ENCODE peak calls at places on chromosomes 13 and 19, in ten cellular contexts. X, D, H, U, E, L, K, J, S and Q are unnamed samples.

GRCh38 chr19:29467824-29468401 is 57.9 kb upstream of the VSTM2B start:
- DNase-seq in X (no peak), D (no peak), H (peak; percentile 24), U (no peak), E (no peak), L (peak; percentile 28), K (peak; percentile 16), J (no peak), S (no peak), Q (no peak)

GRCh38 chr19:39405930-39406655 is 554 bp upstream of the ZFP36 start:
- DNase-seq in X (peak; percentile 87), D (no peak), H (no peak), U (no peak), E (no peak), L (no peak), K (no peak), J (no peak), S (no peak), Q (no peak)

GRCh38 chr19:13100871-13101589 is 1.6 kb downstream of the LYL1 start:
- DNase-seq in X (peak; percentile 35), D (no peak), H (no peak), U (no peak), E (no peak), L (no peak), K (no peak), J (no peak), S (peak; percentile 69), Q (no peak)

GRCh38 chr19:32653626-32653968 is 21.4 kb downstream of the ANKRD27 start:
- DNase-seq in X (no peak), D (no peak), H (no peak), U (no peak), E (no peak), L (no peak), K (no peak), J (no peak), S (no peak), Q (no peak)

GRCh38 chr13:94704347-94705080 is 7.8 kb downstream of the SOX21 start:
- DNase-seq in X (no peak), D (no peak), H (no peak), U (no peak), E (no peak), L (no peak), K (no peak), J (no peak), S (no peak), Q (no peak)

GRCh38 chr13:42883142-42883541 is 101.8 kb downstream of the FAM216B start:
- DNase-seq in X (no peak), D (no peak), H (peak; percentile 76), U (no peak), E (no peak), L (no peak), K (no peak), J (no peak), S (no peak), Q (no peak)

GRCh38 chr13:27101847-27102246 is 69.8 kb downstream of the USP12 start:
- DNase-seq in X (no peak), D (no peak), H (no peak), U (no peak), E (no peak), L (no peak), K (no peak), J (no peak), S (no peak), Q (no peak)

GRCh38 chr13:97193577-97193976 is 28.6 kb upstream of the MBNL2 start:
- DNase-seq in X (no peak), D (no peak), H (no peak), U (no peak), E (no peak), L (no peak), K (no peak), J (no peak), S (no peak), Q (no peak)

GRCh38 chr19:47109177-47109540 is 4.4 kb downstream of the ZC3H4 start:
- DNase-seq in X (no peak), D (no peak), H (no peak), U (no peak), E (no peak), L (no peak), K (no peak), J (no peak), S (no peak), Q (no peak)

GRCh38 chr13:44796597-44797517 is 192.4 kb downstream of the NUFIP1 start:
- DNase-seq in X (no peak), D (no peak), H (no peak), U (no peak), E (peak; percentile 30), L (no peak), K (no peak), J (no peak), S (no peak), Q (peak; percentile 7)

GRCh38 chr13:110444226-110444653 is 117.3 kb downstream of the RAB20 start:
- DNase-seq in X (peak; percentile 42), D (no peak), H (peak; percentile 45), U (no peak), E (no peak), L (no peak), K (no peak), J (no peak), S (peak; percentile 62), Q (peak; percentile 77)

GRCh38 chr19:19338082-19338481 is 17.5 kb downstream of the MAU2 start:
- DNase-seq in X (no peak), D (no peak), H (peak; percentile 28), U (no peak), E (no peak), L (no peak), K (no peak), J (peak; percentile 19), S (no peak), Q (no peak)

GRCh38 chr13:95788100-95788463 is 111.1 kb downstream of the DNAJC3 start:
- DNase-seq in X (no peak), D (no peak), H (no peak), U (no peak), E (no peak), L (no peak), K (no peak), J (no peak), S (no peak), Q (no peak)

DNA sequence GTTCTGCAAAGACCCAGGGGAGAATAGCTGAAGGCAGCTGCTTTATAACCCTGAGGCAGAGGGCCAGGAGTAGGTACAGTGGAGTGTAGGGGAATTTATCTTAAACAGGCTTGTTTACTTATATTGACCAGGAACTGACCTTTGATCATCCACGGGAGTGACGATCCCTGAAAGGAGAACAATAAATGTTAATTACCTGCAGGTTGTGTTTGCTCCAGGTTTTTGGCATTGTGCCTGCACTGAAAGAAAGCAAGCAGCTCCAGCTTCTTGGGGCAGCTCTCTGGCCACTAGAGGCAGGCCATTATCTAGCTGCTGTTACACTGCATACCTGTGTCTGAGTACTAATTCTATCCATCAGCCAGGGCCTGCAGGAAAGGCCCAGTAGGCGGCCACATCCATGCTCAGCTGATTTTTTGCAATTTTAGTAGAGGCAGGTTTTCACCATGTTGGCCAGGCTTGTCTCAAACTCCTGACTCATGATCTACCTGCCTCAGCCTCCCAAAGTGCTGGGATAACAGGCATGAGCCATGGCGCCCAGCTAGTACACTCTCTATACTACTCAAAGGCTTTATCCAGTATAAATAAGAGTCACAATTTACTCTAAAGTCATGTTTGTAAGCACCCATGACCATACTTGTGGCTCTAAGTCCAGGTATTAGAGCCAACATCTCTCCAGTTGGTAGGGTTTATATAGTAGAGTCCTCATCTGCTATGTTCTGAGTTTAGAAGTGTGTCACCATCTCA is 8.5 kb upstream of the ZNF91 start:
- DNase-seq in X (peak; percentile 93), D (no peak), H (no peak), U (no peak), E (no peak), L (no peak), K (no peak), J (no peak), S (no peak), Q (no peak)
- TF ChIP-seq CTCF in X (peak; percentile 71), D (no peak), H (no peak), U (no peak), E (no peak), L (no peak), K (no peak), J (no peak), S (no peak), Q (no peak)

DNA sequence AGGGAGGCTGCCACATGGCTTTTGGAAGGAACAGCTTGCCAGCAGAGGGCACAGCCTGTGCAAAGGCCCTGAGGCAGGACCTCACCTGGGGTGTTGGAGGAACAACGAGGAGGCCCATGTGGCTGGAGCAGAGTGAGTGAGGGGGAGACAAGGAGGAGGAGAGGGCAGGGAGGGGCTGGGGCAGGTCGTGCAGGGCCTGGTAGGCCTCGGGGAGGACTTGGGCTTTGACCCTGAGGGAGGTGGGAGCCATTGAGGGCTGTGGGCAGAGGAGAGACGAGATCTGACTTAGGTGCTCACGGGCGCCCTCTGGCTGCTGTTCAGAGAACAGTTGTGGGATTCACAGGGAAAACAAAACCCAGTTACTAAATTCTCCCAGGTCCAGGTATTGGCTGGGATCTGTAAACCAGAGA is 25.2 kb downstream of the ZNRF4 start:
- DNase-seq in X (peak; percentile 35), D (peak; percentile 39), H (peak; percentile 29), U (no peak), E (peak; percentile 36), L (peak; percentile 43), K (no peak), J (no peak), S (no peak), Q (no peak)
- TF ChIP-seq CTCF in X (no peak), D (peak; percentile 56), H (peak; percentile 48), U (peak; percentile 47), E (peak; percentile 34), L (peak; percentile 65), K (no peak), J (peak; percentile 46), S (peak; percentile 20), Q (no peak)

GRCh38 chr19:2341987-2342386 is 13.5 kb downstream of the SPPL2B start:
- DNase-seq in X (no peak), D (no peak), H (no peak), U (no peak), E (no peak), L (no peak), K (no peak), J (no peak), S (no peak), Q (no peak)
- TF ChIP-seq CTCF in X (no peak), D (no peak), H (no peak), U (no peak), E (no peak), L (no peak), K (no peak), J (no peak), S (no peak), Q (no peak)

GRCh38 chr19:46052896-46053295 is 12.1 kb upstream of the IGFL4 start:
- DNase-seq in X (no peak), D (no peak), H (no peak), U (no peak), E (no peak), L (no peak), K (no peak), J (no peak), S (no peak), Q (no peak)

GRCh38 chr19:46060012-46060411 is 19.2 kb upstream of the IGFL4 start:
- DNase-seq in X (no peak), D (no peak), H (no peak), U (no peak), E (no peak), L (no peak), K (no peak), J (no peak), S (no peak), Q (no peak)

DNA sequence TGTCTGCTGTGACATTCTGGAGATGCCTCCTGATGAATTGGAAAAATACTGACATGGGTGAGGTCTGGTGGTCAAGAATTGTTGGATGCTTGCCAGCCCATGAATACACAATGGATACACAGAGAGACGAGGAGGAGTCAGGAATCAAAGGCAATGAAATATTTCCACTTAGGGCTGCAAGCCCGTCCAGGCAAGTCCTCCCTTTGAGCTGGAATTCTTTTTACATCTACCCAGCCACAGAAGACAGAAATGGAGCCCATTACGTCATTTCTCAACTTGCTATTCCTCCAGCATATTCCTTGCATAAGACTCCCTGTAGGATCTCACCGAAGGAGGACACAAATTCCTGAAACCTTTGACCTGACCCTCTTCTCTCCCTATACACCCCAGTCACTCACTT is 15.7 kb upstream of the IGFL4 start:
- DNase-seq in X (no peak), D (no peak), H (no peak), U (no peak), E (no peak), L (no peak), K (no peak), J (no peak), S (no peak), Q (no peak)
- TF ChIP-seq CTCF in X (no peak), D (no peak), H (no peak), U (no peak), E (no peak), L (no peak), K (no peak), J (no peak), S (no peak), Q (no peak)